ENCODE peak calls at places on chromosome 6, in six cellular contexts. E, Y, L, O, S and C are unnamed samples.
A peak's percentile ranks its signal among the peaks of the same experiment; 100 is the strongest.

GRCh38 chr6:56798163-56798562 is 155.5 kb upstream of the DST start:
- DNase-seq in E (no peak), Y (no peak), L (no peak), O (no peak), S (no peak), C (no peak)

GRCh38 chr6:130303436-130303835 is 62.4 kb upstream of the TMEM200A start:
- DNase-seq in E (no peak), Y (no peak), L (no peak), O (no peak), S (no peak), C (no peak)

GRCh38 chr6:51314965-51315364 is 496.3 kb downstream of the TFAP2B start:
- DNase-seq in E (no peak), Y (no peak), L (no peak), O (no peak), S (no peak), C (no peak)

GRCh38 chr6:128723667-128724066 is 159.3 kb upstream of the LAMA2 start:
- DNase-seq in E (peak; percentile 60), Y (no peak), L (no peak), O (no peak), S (no peak), C (no peak)

GRCh38 chr6:45423901-45424627 is 46.3 kb upstream of the SUPT3H start:
- DNase-seq in E (peak; percentile 64), Y (peak; percentile 30), L (no peak), O (no peak), S (no peak), C (no peak)

GRCh38 chr6:36820700-36821580 is 18.3 kb downstream of the CPNE5 start:
- DNase-seq in E (peak; percentile 44), Y (no peak), L (no peak), O (no peak), S (no peak), C (no peak)

GRCh38 chr6:102039450-102039849 is 645.9 kb downstream of the GRIK2 start:
- DNase-seq in E (no peak), Y (no peak), L (no peak), O (peak; percentile 42), S (no peak), C (no peak)

GRCh38 chr6:37171141-37171969 is 1.4 kb downstream of the PIM1 start:
- DNase-seq in E (peak; percentile 36), Y (peak; percentile 57), L (peak; percentile 34), O (peak; percentile 38), S (peak; percentile 64), C (no peak)

GRCh38 chr6:41921712-41921998 is 356 bp downstream of the BYSL start:
- DNase-seq in E (no peak), Y (no peak), L (no peak), O (no peak), S (no peak), C (no peak)

GRCh38 chr6:66897576-66897975 is 1190.5 kb upstream of the EYS start:
- DNase-seq in E (peak; percentile 44), Y (no peak), L (no peak), O (no peak), S (no peak), C (no peak)

GRCh38 chr6:36735110-36735971 is 37.7 kb downstream of the RAB44 start:
- DNase-seq in E (peak; percentile 52), Y (peak; percentile 80), L (peak; percentile 9), O (peak; percentile 72), S (peak; percentile 94), C (peak; percentile 96)

GRCh38 chr6:93124226-93124625 is 295.1 kb downstream of the EPHA7 start:
- DNase-seq in E (no peak), Y (no peak), L (no peak), O (no peak), S (no peak), C (no peak)

GRCh38 chr6:110181131-110182027 is 1.2 kb downstream of the CDC40 start:
- DNase-seq in E (no peak), Y (no peak), L (no peak), O (no peak), S (no peak), C (no peak)

GRCh38 chr6:87213364-87213763 is 58.0 kb downstream of the ZNF292 start:
- DNase-seq in E (no peak), Y (no peak), L (no peak), O (no peak), S (no peak), C (no peak)

GRCh38 chr6:158856261-158856660 is 37.1 kb upstream of the EZR start:
- DNase-seq in E (no peak), Y (no peak), L (no peak), O (no peak), S (no peak), C (no peak)

GRCh38 chr6:47479156-47479541 is 1.6 kb downstream of the CD2AP start:
- DNase-seq in E (no peak), Y (no peak), L (no peak), O (no peak), S (no peak), C (no peak)

GRCh38 chr6:91476000-91476399 is 889.1 kb upstream of the MAP3K7 start:
- DNase-seq in E (peak; percentile 4), Y (no peak), L (no peak), O (no peak), S (no peak), C (no peak)

GRCh38 chr6:128731249-128732165 is 151.4 kb upstream of the LAMA2 start:
- DNase-seq in E (peak; percentile 76), Y (no peak), L (no peak), O (peak; percentile 19), S (no peak), C (no peak)

GRCh38 chr6:28474441-28475219 is 31.3 kb upstream of the ZSCAN23 start:
- DNase-seq in E (peak; percentile 89), Y (no peak), L (no peak), O (peak; percentile 80), S (no peak), C (no peak)

GRCh38 chr6:90859612-90860011 is 272.7 kb upstream of the MAP3K7 start:
- DNase-seq in E (peak; percentile 35), Y (no peak), L (no peak), O (peak; percentile 8), S (no peak), C (no peak)

GRCh38 chr6:50707652-50708325 is 5.5 kb upstream of the TFAP2D start:
- DNase-seq in E (peak; percentile 65), Y (no peak), L (no peak), O (no peak), S (no peak), C (no peak)

GRCh38 chr6:142960098-142960497 is 15.1 kb upstream of the HIVEP2 start:
- DNase-seq in E (no peak), Y (no peak), L (no peak), O (no peak), S (no peak), C (no peak)

GRCh38 chr6:24469829-24470228 is 19.5 kb downstream of the GPLD1 start:
- DNase-seq in E (no peak), Y (no peak), L (no peak), O (no peak), S (peak; percentile 16), C (no peak)

GRCh38 chr6:38974389-38975133 is 74.0 kb upstream of the GLP1R start:
- DNase-seq in E (no peak), Y (no peak), L (no peak), O (no peak), S (no peak), C (no peak)

GRCh38 chr6:41647061-41647511 is 8.8 kb downstream of the MDFI start:
- DNase-seq in E (no peak), Y (no peak), L (no peak), O (no peak), S (no peak), C (no peak)

GRCh38 chr6:107421696-107422256 is 37.6 kb downstream of the PDSS2 start:
- DNase-seq in E (no peak), Y (no peak), L (no peak), O (no peak), S (no peak), C (no peak)

GRCh38 chr6:70724524-70724923 is 56.8 kb downstream of the SMAP1 start:
- DNase-seq in E (no peak), Y (no peak), L (no peak), O (no peak), S (no peak), C (no peak)

GRCh38 chr6:34414999-34415858 is 10.6 kb downstream of the RPS10 start:
- DNase-seq in E (peak; percentile 33), Y (no peak), L (peak; percentile 40), O (peak; percentile 87), S (peak; percentile 70), C (no peak)

GRCh38 chr6:22409487-22409886 is 112.7 kb upstream of the PRL start:
- DNase-seq in E (no peak), Y (no peak), L (no peak), O (no peak), S (no peak), C (no peak)

GRCh38 chr6:56642366-56643261 is at the start of gene DST:
- DNase-seq in E (no peak), Y (no peak), L (no peak), O (no peak), S (no peak), C (no peak)

GRCh38 chr6:157060440-157060949 is 262.8 kb downstream of the TMEM242 start:
- DNase-seq in E (no peak), Y (no peak), L (no peak), O (no peak), S (no peak), C (no peak)

GRCh38 chr6:30334077-30334476 is 7.3 kb downstream of the TRIM39 start:
- DNase-seq in E (no peak), Y (no peak), L (no peak), O (no peak), S (no peak), C (no peak)